ENCODE peak calls at places on chromosomes 13 and 19, in four cellular contexts. H is adrenal gland, V is fibroblast of the aortic adventitia, E is tibial artery. M is an unnamed sample.
A peak's percentile ranks its signal among the peaks of the same experiment; 100 is the strongest.

GRCh38 chr13:75494491-75494890 is 12.5 kb upstream of the TBC1D4 start:
- DNase-seq in H (no peak), V (no peak), E (no peak), M (no peak)

GRCh38 chr19:32166238-32166637 is 179.2 kb upstream of the ZNF507 start:
- DNase-seq in H (no peak), V (no peak), E (no peak), M (no peak)

GRCh38 chr19:11942008-11942842 is 17.3 kb downstream of the ZNF700 start:
- DNase-seq in H (no peak), V (no peak), E (no peak), M (no peak)

GRCh38 chr19:7590256-7590655 is 5.4 kb upstream of the CAMSAP3 start:
- DNase-seq in H (no peak), V (no peak), E (no peak), M (no peak)

GRCh38 chr19:51097166-51097736 is 11.0 kb downstream of the CTU1 start:
- DNase-seq in H (peak; percentile 66), V (peak; percentile 53), E (no peak), M (peak; percentile 52)

GRCh38 chr19:4721196-4721595 is 2.4 kb downstream of the DPP9 start:
- DNase-seq in H (no peak), V (no peak), E (no peak), M (no peak)

GRCh38 chr13:75881109-75881775 is 245.1 kb downstream of the LMO7 start:
- DNase-seq in H (no peak), V (no peak), E (no peak), M (no peak)

GRCh38 chr19:4229179-4229931 is at the start of gene EBI3:
- DNase-seq in H (peak; percentile 26), V (peak; percentile 32), E (peak; percentile 27), M (peak; percentile 72)

GRCh38 chr19:7888145-7888825 is at the start of gene LRRC8E:
- DNase-seq in H (peak; percentile 82), V (peak; percentile 43), E (no peak), M (peak; percentile 67)

GRCh38 chr13:110358381-110358780 is 51.3 kb downstream of the COL4A2 start:
- DNase-seq in H (no peak), V (no peak), E (no peak), M (no peak)

GRCh38 chr19:47890865-47891621 is 4.9 kb upstream of the SULT2A1 start:
- DNase-seq in H (no peak), V (no peak), E (no peak), M (no peak)

GRCh38 chr13:63972328-63972727 is 2556.7 kb upstream of the PCDH20 start:
- DNase-seq in H (no peak), V (no peak), E (no peak), M (no peak)

GRCh38 chr19:50556236-50557008 is 11.8 kb downstream of the LRRC4B start:
- DNase-seq in H (peak; percentile 66), V (peak; percentile 58), E (peak; percentile 31), M (peak; percentile 45)

GRCh38 chr19:11767633-11768133 is 883 bp downstream of the ZNF441 start:
- DNase-seq in H (peak; percentile 43), V (peak; percentile 38), E (peak; percentile 45), M (no peak)

GRCh38 chr13:30366083-30366482 is 56.2 kb upstream of the UBE2L5 start:
- DNase-seq in H (no peak), V (no peak), E (no peak), M (no peak)

GRCh38 chr13:72643339-72643989 is 84.0 kb downstream of the MZT1 start:
- DNase-seq in H (peak; percentile 82), V (peak; percentile 64), E (peak; percentile 28), M (peak; percentile 44)

GRCh38 chr13:113273856-113274590 is 23.0 kb upstream of the LAMP1 start:
- DNase-seq in H (peak; percentile 46), V (peak; percentile 72), E (no peak), M (peak; percentile 57)

GRCh38 chr19:567296-567900 is 5.0 kb upstream of the BSG start:
- DNase-seq in H (no peak), V (no peak), E (no peak), M (no peak)

GRCh38 chr19:14368011-14368513 is 13.2 kb upstream of the ADGRE5 start:
- DNase-seq in H (no peak), V (no peak), E (no peak), M (no peak)

GRCh38 chr13:73101608-73102007 is 42.8 kb downstream of the KLF5 start:
- DNase-seq in H (no peak), V (no peak), E (no peak), M (no peak)

GRCh38 chr13:37457594-37457993 is 141.0 kb downstream of the POSTN start:
- DNase-seq in H (no peak), V (peak; percentile 37), E (no peak), M (no peak)

GRCh38 chr13:27372896-27373295 is 51.5 kb upstream of the GTF3A start:
- DNase-seq in H (no peak), V (no peak), E (no peak), M (no peak)

GRCh38 chr19:16078311-16078758 is 2.0 kb downstream of the TPM4 start:
- DNase-seq in H (no peak), V (no peak), E (peak; percentile 55), M (no peak)

GRCh38 chr19:31377736-31378135 is 28.5 kb upstream of the TSHZ3 start:
- DNase-seq in H (no peak), V (peak; percentile 16), E (no peak), M (no peak)

GRCh38 chr19:49196527-49197240 is 39.1 kb downstream of the TRPM4 start:
- DNase-seq in H (no peak), V (no peak), E (no peak), M (no peak)

GRCh38 chr13:101018720-101019119 is 344.1 kb upstream of the TMTC4 start:
- DNase-seq in H (no peak), V (peak; percentile 63), E (no peak), M (peak; percentile 75)

GRCh38 chr19:8988204-8988603 is 22.0 kb downstream of the MUC16 start:
- DNase-seq in H (peak; percentile 7), V (no peak), E (no peak), M (no peak)

GRCh38 chr19:33224694-33225457 is 774 bp downstream of the SLC7A10 start:
- DNase-seq in H (no peak), V (no peak), E (no peak), M (no peak)

GRCh38 chr19:33227870-33228599 is 2.4 kb upstream of the SLC7A10 start:
- DNase-seq in H (no peak), V (no peak), E (no peak), M (no peak)

GRCh38 chr19:33225458-33225925 is at the start of gene SLC7A10:
- DNase-seq in H (no peak), V (no peak), E (no peak), M (no peak)

GRCh38 chr19:33226550-33227241 is 1.0 kb upstream of the SLC7A10 start:
- DNase-seq in H (no peak), V (no peak), E (no peak), M (no peak)

GRCh38 chr19:33227242-33227650 is 1.6 kb upstream of the SLC7A10 start:
- DNase-seq in H (no peak), V (no peak), E (no peak), M (no peak)
- H3K4me3 ChIP-seq in H (no peak overlapping the region), V (no peak overlapping the region), E (no peak overlapping the region), M (no peak overlapping the region)

GRCh38 chr19:2140193-2140545 is 11.2 kb downstream of the AP3D1 start:
- DNase-seq in H (no peak), V (no peak), E (no peak), M (no peak)
- TF ChIP-seq CTCF in H (no peak), V (no peak), E (no peak), M (no peak)

GRCh38 chr19:35117017-35117570 is 1.5 kb downstream of the FXYD3 start:
- DNase-seq in H (no peak), V (no peak), E (no peak), M (no peak)
- H3K4me3 ChIP-seq in H (no peak overlapping the region), V (no peak overlapping the region), E (no peak overlapping the region), M (no peak overlapping the region)

DNA sequence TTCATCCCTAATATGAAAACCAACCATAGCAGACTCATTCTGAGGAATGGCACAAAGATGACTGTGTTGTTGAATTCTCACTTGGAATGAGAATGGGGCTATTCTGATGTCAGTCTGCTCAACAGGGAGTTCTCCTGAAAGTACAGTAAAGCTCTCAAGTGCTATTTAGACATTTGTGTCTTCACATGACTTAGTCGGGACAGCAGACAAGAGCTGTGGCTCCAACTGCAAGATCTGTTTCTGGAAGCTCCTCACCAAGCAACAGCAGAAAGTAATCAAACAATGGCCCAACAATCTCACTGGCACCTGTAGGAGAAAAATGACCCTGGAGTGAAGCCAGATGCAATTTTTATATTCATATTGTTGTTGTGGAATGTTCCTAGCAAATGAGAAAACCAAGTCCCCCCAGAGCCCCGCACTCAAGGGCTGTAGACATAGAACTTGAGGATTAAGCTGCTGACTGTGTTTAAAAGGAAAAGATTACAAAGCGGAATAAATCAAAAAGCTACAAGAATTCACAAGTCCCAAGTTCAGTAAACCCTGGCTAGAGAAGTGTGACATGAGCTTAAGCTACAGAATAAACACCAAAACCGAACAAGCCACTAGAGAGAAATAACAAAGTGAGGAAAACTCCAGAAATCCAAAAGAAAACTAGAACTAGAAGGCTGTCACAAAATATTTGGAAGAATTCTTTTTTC is 454.7 kb downstream of the SUCLA2 start:
- DNase-seq in H (no peak), V (no peak), E (no peak), M (no peak)
- TF ChIP-seq CTCF in H (no peak), V (no peak), E (no peak), M (no peak)

GRCh38 chr13:102983496-102983895 is 82.7 kb downstream of the SLC10A2 start:
- DNase-seq in H (no peak), V (no peak), E (no peak), M (no peak)

GRCh38 chr13:102977471-102977870 is 88.7 kb downstream of the SLC10A2 start:
- DNase-seq in H (no peak), V (no peak), E (no peak), M (no peak)

GRCh38 chr13:102972191-102972590 is 94.0 kb downstream of the SLC10A2 start:
- DNase-seq in H (no peak), V (no peak), E (no peak), M (no peak)

GRCh38 chr13:102974574-102975195 is 91.5 kb downstream of the SLC10A2 start:
- DNase-seq in H (no peak), V (no peak), E (no peak), M (no peak)

GRCh38 chr13:102978168-102978567 is 88.0 kb downstream of the SLC10A2 start:
- DNase-seq in H (no peak), V (no peak), E (no peak), M (peak; percentile 2)
- H3K4me3 ChIP-seq in H (no peak overlapping the region), V (no peak overlapping the region), E (peak overlapping the region; percentile 4), M (no peak overlapping the region)